ENCODE peak calls at places on chromosome 1, in five cellular contexts. M is H1, K is neuronal stem cell, A is trophoblast cell, U is H9. T is an unnamed sample.

GRCh38 chr1:200925821-200926220 is 31.1 kb downstream of the INAVA start:
- DNase-seq in M (no peak), U (no peak), K (no peak), A (no peak), T (peak)

GRCh38 chr1:222788328-222789156 is 26.3 kb upstream of the DISP1 start:
- DNase-seq in A (no peak), U (no peak), K (no peak), M (no peak), T (no peak)

GRCh38 chr1:150683914-150684313 is 13.0 kb downstream of the GOLPH3L start:
- DNase-seq in A (no peak), K (no peak), U (no peak), M (no peak), T (no peak)

GRCh38 chr1:234617135-234617985 is 7.4 kb upstream of the IRF2BP2 start:
- DNase-seq in A (peak), U (no peak), K (no peak), M (no peak), T (no peak)

GRCh38 chr1:115447672-115448071 is 109.6 kb upstream of the NGF start:
- DNase-seq in A (no peak), M (no peak), K (no peak), U (no peak), T (no peak)

GRCh38 chr1:193058529-193059281 is 455 bp downstream of the UCHL5 start:
- DNase-seq in M (no peak), A (peak), U (peak), K (peak), T (peak)

GRCh38 chr1:15341634-15342375 is 67.9 kb upstream of the EFHD2 start:
- DNase-seq in M (no peak), U (no peak), K (no peak), A (no peak), T (peak)

GRCh38 chr1:41733021-41733420 is 185.7 kb downstream of the HIVEP3 start:
- DNase-seq in U (no peak), K (no peak), M (no peak), A (no peak), T (no peak)

GRCh38 chr1:176691251-176692228 is 228.6 kb downstream of the PAPPA2 start:
- DNase-seq in K (peak), A (peak), U (peak), M (peak), T (peak)

GRCh38 chr1:108183301-108183700 is 16.8 kb downstream of the SLC25A24 start:
- DNase-seq in U (no peak), M (no peak), A (no peak), K (no peak), T (no peak)

GRCh38 chr1:106978477-106979322 is 77.8 kb upstream of the PRMT6 start:
- DNase-seq in U (no peak), A (no peak), M (no peak), K (no peak), T (no peak)

GRCh38 chr1:153627797-153628626 is at the start of gene S100A1:
- DNase-seq in U (no peak), A (no peak), K (no peak), M (no peak), T (no peak)

GRCh38 chr1:112461200-112461871 is 47.4 kb upstream of the WNT2B start:
- DNase-seq in M (no peak), A (peak), U (no peak), K (no peak), T (no peak)

GRCh38 chr1:41020109-41020576 is 1.4 kb downstream of the SLFNL1 start:
- DNase-seq in A (no peak), U (no peak), M (no peak), K (no peak), T (no peak)

GRCh38 chr1:3657578-3658230 is 5.4 kb downstream of the TP73 start:
- DNase-seq in M (no peak), U (no peak), K (no peak), A (no peak), T (no peak)

GRCh38 chr1:21292503-21292990 is 2.3 kb upstream of the ECE1 start:
- DNase-seq in U (no peak), K (no peak), M (no peak), A (no peak), T (peak)

GRCh38 chr1:214285622-214286440 is 4.9 kb downstream of the SMYD2 start:
- DNase-seq in A (no peak), K (no peak), U (no peak), M (no peak), T (no peak)

GRCh38 chr1:178867670-178868069 is 3.2 kb downstream of the ANGPTL1 start:
- DNase-seq in K (no peak), A (no peak), M (no peak), U (no peak), T (no peak)

GRCh38 chr1:107530543-107530942 is 389.7 kb downstream of the NTNG1 start:
- DNase-seq in U (no peak), M (no peak), A (no peak), K (no peak), T (no peak)

GRCh38 chr1:69835924-69836323 is 268.2 kb downstream of the LRRC7 start:
- DNase-seq in A (no peak), U (no peak), M (no peak), K (no peak), T (no peak)

GRCh38 chr1:66546045-66546810 is 12.3 kb downstream of the SGIP1 start:
- DNase-seq in U (no peak), K (no peak), M (no peak), A (no peak), T (no peak)

GRCh38 chr1:24364975-24365678 is 46.0 kb downstream of the GRHL3 start:
- DNase-seq in U (no peak), K (no peak), A (no peak), M (no peak), T (peak)

GRCh38 chr1:168084396-168085231 is 52.1 kb downstream of the GPR161 start:
- DNase-seq in K (peak), U (peak), M (peak), A (peak), T (peak)

GRCh38 chr1:204380293-204380831 is 20.6 kb upstream of the PLEKHA6 start:
- DNase-seq in U (no peak), K (no peak), M (no peak), A (peak), T (no peak)

GRCh38 chr1:206890690-206891089 is 6.6 kb upstream of the IL24 start:
- DNase-seq in A (peak), U (no peak), M (no peak), K (no peak), T (peak)

GRCh38 chr1:165371588-165372235 is 15.2 kb upstream of the LMX1A start:
- DNase-seq in M (no peak), A (no peak), K (no peak), U (no peak), T (peak)

DNA sequence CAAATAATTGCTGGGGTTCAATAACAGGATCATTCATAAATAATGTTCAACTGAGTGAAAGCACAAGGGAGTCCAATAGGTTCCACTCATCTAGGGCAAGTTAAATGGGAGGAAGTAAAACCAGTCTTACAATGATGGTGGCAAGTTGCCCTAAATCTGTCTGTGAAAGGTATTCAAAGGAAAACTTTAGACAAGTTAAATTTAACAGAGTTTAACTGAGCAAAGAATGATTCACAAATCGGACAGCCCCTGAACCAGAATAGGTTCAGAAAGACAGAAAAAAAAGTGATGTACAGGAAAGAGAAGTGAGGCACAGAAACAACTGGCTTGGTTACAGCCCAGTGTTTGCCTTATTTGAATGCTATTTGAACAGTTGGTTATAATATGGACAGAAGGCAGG is 183.5 kb upstream of the ADGRL4 start:
- DNase-seq in A (no peak), K (no peak), U (no peak), M (no peak), T (no peak)
- H2BK12ac ChIP-seq in A (no peak), K (no peak), U (no peak), M (no peak), T (no peak)

GRCh38 chr1:240611228-240611618 is 732 bp downstream of the GREM2 start:
- DNase-seq in A (no peak), U (no peak), M (no peak), K (no peak), T (no peak)
- H3K23ac ChIP-seq in A (no peak), U (no peak), M (no peak), K (no peak), T (no peak)

GRCh38 chr1:19384113-19384512 is 72.0 kb downstream of the SLC66A1 start:
- DNase-seq in U (no peak), K (no peak), M (no peak), A (no peak), T (no peak)

GRCh38 chr1:19387045-19387467 is 74.9 kb downstream of the SLC66A1 start:
- DNase-seq in K (no peak), U (no peak), M (no peak), A (no peak), T (no peak)

GRCh38 chr1:19384772-19385187 is 72.7 kb downstream of the SLC66A1 start:
- DNase-seq in K (no peak), M (no peak), A (no peak), U (no peak), T (no peak)

GRCh38 chr1:19385236-19385635 is 73.1 kb downstream of the SLC66A1 start:
- DNase-seq in K (no peak), A (no peak), U (no peak), M (no peak), T (no peak)

DNA sequence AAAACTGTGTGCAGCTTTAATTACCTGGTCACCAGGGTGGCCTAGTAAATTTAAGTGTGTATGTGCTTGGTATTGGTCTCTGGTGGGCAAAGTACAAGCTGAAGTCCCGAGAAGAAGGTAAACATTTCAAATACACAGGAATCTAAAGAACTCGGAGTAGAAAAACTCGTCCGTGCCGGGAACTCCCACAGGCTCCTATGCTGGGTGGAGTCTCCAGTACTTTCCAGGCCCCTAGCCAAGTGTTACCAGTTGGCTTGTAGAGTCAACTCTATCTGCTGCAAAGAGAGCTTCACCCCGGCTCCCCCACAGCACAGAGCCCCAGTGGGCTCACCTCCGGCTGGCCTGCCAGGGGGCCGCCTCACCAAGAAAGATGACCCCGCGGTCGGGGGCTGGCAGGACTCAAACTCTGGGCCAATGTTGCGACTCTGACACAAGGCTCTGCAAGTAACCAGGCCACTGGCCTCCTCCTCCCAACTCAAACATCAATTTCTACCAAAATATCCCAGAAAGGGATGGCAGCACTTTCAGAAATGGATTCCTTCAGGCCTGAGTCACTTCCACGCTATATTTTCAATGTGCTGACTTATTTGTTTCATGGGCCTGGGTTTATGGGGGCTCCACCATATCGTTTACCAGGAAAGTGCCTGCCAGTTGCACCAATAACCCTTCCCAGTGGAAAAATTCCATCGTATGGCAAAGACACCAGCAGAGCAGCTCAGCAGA is 73.9 kb downstream of the SLC66A1 start:
- DNase-seq in M (no peak), K (no peak), U (no peak), A (no peak), T (no peak)
- H4K91ac ChIP-seq in M (no peak), K (no peak), U (no peak), A (no peak), T (peak)

GRCh38 chr1:231326248-231326647 is 11.4 kb downstream of the EXOC8 start:
- DNase-seq in K (no peak), A (no peak), M (no peak), U (no peak), T (no peak)

GRCh38 chr1:231327617-231328016 is 10.0 kb downstream of the EXOC8 start:
- DNase-seq in U (no peak), K (no peak), A (no peak), M (no peak), T (no peak)

GRCh38 chr1:231329483-231329882 is 8.2 kb downstream of the EXOC8 start:
- DNase-seq in A (no peak), U (no peak), K (no peak), M (no peak), T (no peak)

GRCh38 chr1:231322880-231323530 is 14.6 kb downstream of the EXOC8 start:
- DNase-seq in M (no peak), A (no peak), K (no peak), U (no peak), T (no peak)

GRCh38 chr1:231324660-231325059 is 13.0 kb downstream of the EXOC8 start:
- DNase-seq in M (no peak), U (no peak), K (no peak), A (no peak), T (no peak)
- H2BK12ac ChIP-seq in M (no peak), U (no peak), K (no peak), A (no peak), T (no peak)

DNA sequence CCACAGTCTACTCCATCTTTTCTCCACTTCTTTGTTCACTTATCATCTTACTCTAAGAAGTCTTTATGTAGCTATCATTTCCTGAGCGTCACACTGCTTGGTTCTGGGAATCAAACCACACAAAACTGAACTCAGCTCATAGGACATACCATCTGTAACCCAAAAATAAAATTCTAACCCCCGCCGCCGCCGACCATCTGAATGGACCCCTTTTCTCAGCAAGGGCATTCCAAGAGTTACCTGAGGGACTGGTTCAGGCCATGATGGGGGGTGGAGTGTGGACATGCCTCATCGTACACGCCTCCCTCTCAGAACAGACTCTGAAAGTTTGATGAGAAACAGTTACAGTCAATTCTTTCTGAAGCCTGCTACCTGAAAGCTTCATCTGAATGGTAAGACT is 12.6 kb upstream of the CHI3L2 start:
- DNase-seq in K (no peak), A (no peak), U (no peak), M (no peak), T (no peak)
- H3K23ac ChIP-seq in K (no peak), A (no peak), U (no peak), M (no peak), T (no peak)

T was measured in mesenchymal stem cell.